ENCODE peak calls at places on chromosomes 1 and 21, in eight cellular contexts. D is heart left ventricle, Z is uterus, X is adrenal gland, E is ovary, K is IMR-90, O is lower leg skin, B is sigmoid colon. H is an unnamed sample.

GRCh38 chr1:182614796-182615451 is 10.7 kb upstream of the RGS16 start:
- DNase-seq in D (peak; percentile 89), B (peak; percentile 91), K (peak; percentile 79), E (peak; percentile 87), Z (peak; percentile 85), X (peak; percentile 96), O (peak; percentile 96), H (peak; percentile 95)

GRCh38 chr1:237864338-237865244 is 26.1 kb downstream of the ZP4 start:
- DNase-seq in D (peak; percentile 67), X (peak; percentile 90), B (peak; percentile 67), Z (no peak), O (peak; percentile 88), E (peak; percentile 50), K (no peak), H (no peak)

GRCh38 chr1:84301759-84302380 is 362 bp downstream of the SAMD13 start:
- DNase-seq in D (no peak), K (no peak), Z (no peak), E (no peak), O (no peak), X (no peak), B (no peak), H (no peak)

GRCh38 chr1:204480515-204480914 is 14.1 kb downstream of the PIK3C2B start:
- DNase-seq in Z (no peak), B (no peak), X (no peak), K (no peak), E (no peak), D (no peak), O (no peak), H (no peak)

GRCh38 chr1:56265205-56265604 is 314.2 kb downstream of the PLPP3 start:
- DNase-seq in Z (no peak), B (no peak), O (no peak), D (no peak), K (no peak), X (no peak), E (no peak), H (no peak)

GRCh38 chr21:43277481-43278351 is 108.9 kb downstream of the CRYAA start:
- DNase-seq in B (no peak), Z (no peak), K (no peak), X (peak; percentile 81), D (no peak), E (no peak), O (no peak), H (no peak)

GRCh38 chr1:153750026-153750995 is 22.5 kb downstream of the INTS3 start:
- DNase-seq in B (peak; percentile 77), O (no peak), E (no peak), X (no peak), Z (peak; percentile 73), K (no peak), D (no peak), H (no peak)

GRCh38 chr1:204348722-204349121 is 11.0 kb downstream of the PLEKHA6 start:
- DNase-seq in X (peak; percentile 89), O (no peak), D (peak; percentile 87), K (peak; percentile 62), E (peak; percentile 90), B (peak; percentile 84), Z (peak; percentile 78), H (no peak)

GRCh38 chr1:206946261-206946660 is at the start of gene PIGR:
- DNase-seq in E (no peak), K (no peak), B (no peak), D (no peak), Z (no peak), X (no peak), O (no peak), H (no peak)

GRCh38 chr1:114536043-114536442 is 25.0 kb upstream of the TRIM33 start:
- DNase-seq in X (no peak), B (no peak), E (no peak), Z (no peak), K (no peak), D (no peak), O (no peak), H (no peak)

GRCh38 chr1:115089443-115090340 is at the start of gene TSPAN2:
- DNase-seq in O (peak; percentile 89), B (peak; percentile 98), E (peak; percentile 65), Z (peak; percentile 97), X (peak; percentile 53), K (peak; percentile 59), D (peak; percentile 81), H (peak; percentile 95)

GRCh38 chr1:29145739-29146437 is 22.2 kb upstream of the TMEM200B start:
- DNase-seq in B (no peak), D (no peak), K (peak; percentile 95), O (peak; percentile 20), X (peak; percentile 53), Z (no peak), E (no peak), H (no peak)

GRCh38 chr1:29142714-29143113 is 19.0 kb upstream of the TMEM200B start:
- DNase-seq in K (no peak), Z (no peak), O (no peak), E (no peak), B (no peak), D (no peak), X (no peak), H (no peak)
- TF ChIP-seq POLR2A in K (no peak), Z (no peak), O (no peak), E (no peak), B (no peak), D (no peak), X (no peak), H (no peak)

GRCh38 chr1:159921700-159922498 is 3.4 kb downstream of the TAGLN2 start:
- DNase-seq in X (no peak), B (no peak), Z (peak; percentile 52), E (peak; percentile 48), D (peak; percentile 61), O (no peak), K (peak; percentile 34), H (no peak)
- TF ChIP-seq POLR2A in X (no peak), B (no peak), Z (no peak), E (no peak), D (no peak), O (no peak), K (no peak), H (no peak)

DNA sequence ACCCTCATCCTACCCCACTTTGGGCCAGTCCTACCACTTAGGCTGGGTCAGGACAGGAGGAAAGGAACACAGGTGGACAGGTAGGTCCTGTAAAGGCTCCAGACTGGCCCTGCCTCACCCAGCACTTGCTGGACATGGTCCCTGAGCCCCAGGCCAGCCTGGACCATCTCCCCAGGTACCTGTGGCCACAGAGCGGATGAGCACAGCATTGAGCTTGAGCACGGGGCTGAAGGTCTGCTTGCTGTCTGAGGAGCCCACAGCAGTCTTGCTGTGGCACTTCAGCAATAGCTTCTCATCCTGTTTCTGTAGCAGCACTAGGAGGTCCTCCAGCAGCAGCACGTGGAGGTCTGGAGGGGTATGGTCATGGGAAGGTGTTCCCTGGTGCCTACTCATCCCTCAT is 23.3 kb downstream of the LRRC71 start:
- DNase-seq in O (no peak), E (no peak), B (no peak), Z (no peak), K (no peak), D (no peak), X (peak; percentile 38), H (no peak)
- TF ChIP-seq POLR2A in O (no peak), E (no peak), B (no peak), Z (no peak), K (no peak), D (no peak), X (no peak), H (no peak)

DNA sequence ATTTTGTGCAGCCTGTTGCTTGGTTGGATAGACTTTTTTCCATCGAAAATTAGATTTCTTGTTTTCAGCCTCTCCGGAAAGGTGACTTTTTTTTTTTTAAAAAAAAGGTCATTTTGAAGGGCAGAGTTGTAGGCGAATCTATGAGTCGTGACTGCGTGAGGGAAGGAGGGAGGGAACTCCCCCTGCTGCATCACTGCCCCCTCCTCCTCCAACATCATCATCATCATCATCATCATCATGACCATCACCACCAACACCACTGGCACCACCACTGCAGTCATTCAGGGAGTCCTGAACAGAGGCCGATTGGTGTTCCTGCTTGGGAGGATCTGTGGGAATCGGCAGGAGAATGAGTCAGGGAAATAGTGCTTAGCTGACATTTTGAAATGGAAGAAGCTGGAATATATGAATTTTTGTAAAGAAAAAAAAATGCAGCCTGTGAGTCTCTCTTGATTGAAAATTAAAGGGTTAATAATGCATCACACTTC is 1.2 kb downstream of the ATP1B1 start:
- DNase-seq in E (peak; percentile 40), K (peak; percentile 62), B (no peak), O (no peak), Z (no peak), D (peak; percentile 34), X (peak; percentile 78), H (no peak)
- TF ChIP-seq POLR2A in E (no peak), K (peak; percentile 53), B (no peak), O (no peak), Z (no peak), D (no peak), X (no peak), H (no peak)

DNA sequence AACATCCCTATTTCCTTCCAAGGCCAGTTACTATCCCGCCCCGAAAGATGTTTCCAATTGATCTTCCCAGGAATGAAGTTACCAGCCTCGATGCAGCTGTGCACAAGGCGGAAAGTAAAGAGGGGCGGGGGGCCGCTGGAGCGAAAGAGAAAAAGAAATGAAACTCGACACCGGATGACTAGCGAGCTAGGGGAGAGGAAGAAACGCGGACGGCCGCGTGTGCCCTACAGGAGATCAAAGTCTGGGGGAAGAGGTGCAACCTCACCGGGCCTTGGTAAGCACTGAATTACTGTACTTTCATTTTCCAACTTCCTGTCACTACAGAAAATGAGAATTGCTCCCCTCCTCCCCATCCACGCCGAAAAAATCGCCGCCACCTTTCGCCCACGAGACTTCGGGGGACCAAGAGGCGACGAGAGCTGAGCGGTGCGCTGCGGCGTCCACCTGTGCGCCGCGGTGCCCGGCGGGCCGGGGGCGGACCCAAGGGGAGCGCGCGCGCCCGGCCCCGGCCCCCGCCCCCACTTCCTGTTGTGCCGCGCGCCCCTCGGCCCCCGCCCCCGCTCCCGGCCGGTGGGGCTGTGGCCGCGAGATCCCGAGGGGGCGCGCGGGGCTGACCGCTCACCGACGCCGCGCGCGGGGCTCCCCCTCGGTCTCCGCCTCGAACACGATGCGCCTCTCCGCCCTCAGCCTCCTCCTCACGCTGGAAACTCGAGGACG is 643 bp downstream of the ELK4 start:
- DNase-seq in D (peak; percentile 61), O (peak; percentile 92), E (peak; percentile 66), Z (peak; percentile 53), X (peak; percentile 82), B (peak; percentile 78), K (peak; percentile 76), H (peak; percentile 92)
- TF ChIP-seq POLR2A in D (no peak), O (no peak), E (no peak), Z (no peak), X (peak; percentile 14), B (no peak), K (peak; percentile 76), H (no peak)